ENCODE peak calls at places on chromosome 1, in seven cellular contexts. O, A, Q, J, Z, D and U are unnamed samples.

GRCh38 chr1:240705584-240705983 is 93.6 kb upstream of the GREM2 start:
- DNase-seq in D (no peak), Z (no peak), O (peak; percentile 75), A (no peak), Q (no peak), J (peak; percentile 81), U (no peak)

GRCh38 chr1:163924041-163924440 is 602.3 kb downstream of the NUF2 start:
- DNase-seq in D (no peak), Q (no peak), Z (no peak), O (no peak), J (no peak), A (no peak), U (no peak)

GRCh38 chr1:30809514-30810263 is 52.1 kb upstream of the LAPTM5 start:
- DNase-seq in A (no peak), O (peak; percentile 90), Z (no peak), Q (peak; percentile 56), J (peak; percentile 76), D (no peak), U (peak; percentile 66)

GRCh38 chr1:41890841-41891311 is 27.8 kb downstream of the HIVEP3 start:
- DNase-seq in D (no peak), Z (no peak), J (peak; percentile 65), O (no peak), Q (no peak), A (no peak), U (peak; percentile 43)

GRCh38 chr1:50271968-50272578 is 151.2 kb downstream of the DMRTA2 start:
- DNase-seq in Q (peak; percentile 34), J (no peak), D (no peak), A (no peak), O (peak; percentile 60), Z (peak; percentile 32), U (peak; percentile 34)

GRCh38 chr1:25096307-25097150 is 135.8 kb downstream of the SYF2 start:
- DNase-seq in D (no peak), J (peak; percentile 45), A (no peak), Z (no peak), Q (no peak), O (no peak), U (no peak)

GRCh38 chr1:117645343-117645742 is 39.5 kb downstream of the TENT5C start:
- DNase-seq in Q (no peak), A (no peak), D (no peak), Z (no peak), O (no peak), J (no peak), U (no peak)

GRCh38 chr1:76929136-76929535 is 61.9 kb downstream of the ST6GALNAC5 start:
- DNase-seq in Q (no peak), J (no peak), D (no peak), Z (no peak), O (no peak), A (no peak), U (no peak)

GRCh38 chr1:191993549-191993948 is 164.7 kb upstream of the RGS18 start:
- DNase-seq in Z (no peak), O (peak; percentile 55), Q (peak; percentile 36), A (no peak), J (peak; percentile 52), D (no peak), U (peak; percentile 54)

GRCh38 chr1:158028956-158029355 is 35.5 kb downstream of the KIRREL1 start:
- DNase-seq in Z (no peak), J (peak; percentile 88), A (no peak), O (no peak), D (no peak), Q (peak; percentile 88), U (peak; percentile 88)

GRCh38 chr1:99538618-99538956 is 107.3 kb upstream of the PALMD start:
- DNase-seq in Z (no peak), D (no peak), J (no peak), O (no peak), Q (no peak), A (no peak), U (no peak)

GRCh38 chr1:47533176-47534039 is 95.6 kb downstream of the FOXD2 start:
- DNase-seq in D (no peak), A (peak; percentile 67), Z (no peak), O (peak; percentile 74), J (peak; percentile 71), Q (no peak), U (peak; percentile 17)

GRCh38 chr1:156445789-156446263 is 54.7 kb downstream of the MEF2D start:
- DNase-seq in A (peak; percentile 62), J (peak; percentile 81), O (peak; percentile 88), Z (peak; percentile 83), Q (peak; percentile 96), D (peak; percentile 62), U (peak; percentile 75)

GRCh38 chr1:24935615-24936484 is 5.8 kb upstream of the RUNX3 start:
- DNase-seq in D (no peak), Z (no peak), J (no peak), Q (no peak), A (no peak), O (no peak), U (no peak)

GRCh38 chr1:19273106-19273843 is 15.3 kb downstream of the AKR7A3 start:
- DNase-seq in O (no peak), A (no peak), Q (no peak), D (no peak), J (no peak), Z (no peak), U (no peak)

GRCh38 chr1:118155106-118155505 is 29.9 kb downstream of the SPAG17 start:
- DNase-seq in J (no peak), Q (no peak), A (no peak), D (no peak), O (no peak), Z (no peak), U (no peak)

GRCh38 chr1:56200446-56200845 is 378.9 kb downstream of the PLPP3 start:
- DNase-seq in J (no peak), D (no peak), O (peak; percentile 84), A (no peak), Q (peak; percentile 68), Z (no peak), U (peak; percentile 56)

GRCh38 chr1:234543442-234544093 is 64.6 kb upstream of the TARBP1 start:
- DNase-seq in D (no peak), Z (no peak), O (no peak), A (no peak), Q (no peak), J (no peak), U (no peak)

GRCh38 chr1:193703101-193703500 is 516.7 kb upstream of the B3GALT2 start:
- DNase-seq in O (no peak), J (no peak), Q (no peak), Z (no peak), D (no peak), A (no peak), U (no peak)

GRCh38 chr1:89598450-89599331 is 34.2 kb upstream of the LRRC8C start:
- DNase-seq in Z (no peak), O (peak; percentile 76), A (no peak), J (peak; percentile 55), Q (peak; percentile 71), D (no peak), U (peak; percentile 57)

GRCh38 chr1:231603598-231604275 is 22.9 kb upstream of the DISC1 start:
- DNase-seq in J (peak; percentile 69), O (peak; percentile 72), Z (no peak), A (no peak), D (no peak), Q (peak; percentile 88), U (peak; percentile 62)

GRCh38 chr1:181028241-181029014 is 5.4 kb upstream of the MR1 start:
- DNase-seq in D (no peak), J (no peak), Z (no peak), A (no peak), O (peak; percentile 78), Q (no peak), U (no peak)

GRCh38 chr1:8815582-8816285 is 1.7 kb downstream of the RERE start:
- DNase-seq in D (no peak), J (peak; percentile 50), A (no peak), Z (no peak), O (peak; percentile 26), Q (peak; percentile 6), U (peak; percentile 30)

GRCh38 chr1:1204425-1204920 is 1.9 kb downstream of the TNFRSF18 start:
- DNase-seq in D (no peak), A (no peak), J (no peak), Q (no peak), O (no peak), Z (no peak), U (no peak)

GRCh38 chr1:12383001-12383400 is 153.2 kb downstream of the VPS13D start:
- DNase-seq in A (no peak), Z (no peak), J (no peak), Q (peak; percentile 58), O (no peak), D (no peak), U (peak; percentile 69)
- H3K4me3 ChIP-seq in A (no peak overlapping the region), Z (no peak overlapping the region), J (no peak overlapping the region), Q (no peak overlapping the region), O (no peak overlapping the region), D (no peak overlapping the region), U (no peak overlapping the region)

GRCh38 chr1:15525043-15525958 is 1.3 kb upstream of the CASP9 start:
- DNase-seq in A (peak; percentile 100), O (no peak), Z (no peak), Q (peak; percentile 97), D (peak; percentile 98), J (peak; percentile 10), U (peak; percentile 6)
- TF ChIP-seq CTCF in A (no peak), O (no peak), Z (no peak), Q (no peak), D (no peak), J (no peak), U (no peak)

GRCh38 chr1:22637952-22638445 is 1.6 kb downstream of the C1QA start:
- DNase-seq in Z (no peak), J (no peak), A (no peak), D (no peak), Q (no peak), O (no peak), U (no peak)
- H3K4me3 ChIP-seq in Z (no peak overlapping the region), J (no peak overlapping the region), A (peak overlapping the region; percentile 41), D (peak overlapping the region; percentile 60), Q (no peak overlapping the region), O (no peak overlapping the region), U (no peak overlapping the region)

GRCh38 chr1:160282807-160283206 is 2.1 kb downstream of the PEX19 start:
- DNase-seq in D (no peak), A (no peak), O (no peak), J (no peak), Q (no peak), Z (no peak), U (no peak)
- TF ChIP-seq CTCF in D (no peak), A (no peak), O (no peak), J (no peak), Q (no peak), Z (no peak), U (no peak)

GRCh38 chr1:71365451-71365850 is 284.6 kb upstream of the ZRANB2 start:
- DNase-seq in Q (no peak), A (no peak), D (no peak), O (peak; percentile 6), Z (no peak), J (no peak), U (peak; percentile 4)
- H3K4me3 ChIP-seq in Q (peak overlapping the region; percentile 70), A (peak overlapping the region; percentile 21), D (no peak overlapping the region), O (peak overlapping the region; percentile 41), Z (no peak overlapping the region), J (no peak overlapping the region), U (no peak overlapping the region)

DNA sequence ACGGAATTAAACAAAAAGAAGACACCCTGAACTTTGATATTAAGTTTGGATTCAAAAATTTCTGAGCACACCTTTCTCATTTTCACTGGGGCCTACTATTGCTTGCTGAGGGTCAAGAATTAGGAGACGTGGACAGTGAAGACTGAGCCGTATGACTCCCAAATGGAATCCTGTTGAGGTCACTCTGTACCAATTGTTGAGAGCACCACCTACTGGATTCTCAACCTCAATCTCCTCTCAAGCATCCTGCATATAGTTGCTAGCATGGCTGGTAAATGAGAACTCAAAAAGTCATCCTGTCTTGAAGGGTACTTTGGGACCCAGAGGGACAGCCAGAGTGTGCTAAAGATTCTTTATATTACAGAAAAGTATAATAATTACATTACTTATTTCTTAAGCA is 20.2 kb upstream of the MTR start:
- DNase-seq in Z (no peak), O (peak; percentile 21), J (peak; percentile 52), D (no peak), A (no peak), Q (peak; percentile 26), U (peak; percentile 39)
- TF ChIP-seq CTCF in Z (no peak), O (peak; percentile 23), J (peak; percentile 39), D (peak; percentile 21), A (peak; percentile 15), Q (peak; percentile 44), U (peak; percentile 16)